ENCODE peak calls at places on chromosomes 11 and 22, in seven cellular contexts. M is foreskin keratinocyte, Y is T-helper 2 cell, S is uterus, K is ELF-1, E is fibroblast of the aortic adventitia, Q is cerebellar cortex. J is an unnamed sample.

GRCh38 chr22:34072585-34072984 is 152.3 kb upstream of the LARGE1 start:
- DNase-seq in M (no peak), Y (no peak), S (no peak), K (no peak), E (no peak), Q (no peak), J (no peak)

GRCh38 chr11:67698247-67698646 is 23.8 kb upstream of the ALDH3B2 start:
- DNase-seq in M (no peak), Y (peak), S (no peak), K (no peak), E (no peak), Q (no peak), J (no peak)

GRCh38 chr11:45857834-45858492 is 10.7 kb downstream of the CRY2 start:
- DNase-seq in M (no peak), Y (no peak), S (peak), K (peak), E (peak), Q (peak), J (peak)

GRCh38 chr22:21835378-21835777 is 32.1 kb downstream of the MAPK1 start:
- DNase-seq in M (no peak), Y (no peak), S (no peak), K (no peak), E (no peak), Q (no peak), J (no peak)

GRCh38 chr11:68839953-68840641 is 1.6 kb downstream of the CPT1A start:
- DNase-seq in M (no peak), Y (peak), S (no peak), K (peak), E (peak), Q (no peak), J (no peak)

GRCh38 chr22:42560381-42560780 is 6.6 kb downstream of the SERHL2 start:
- DNase-seq in M (no peak), Y (no peak), S (no peak), K (no peak), E (no peak), Q (no peak), J (no peak)

GRCh38 chr11:44421090-44421675 is 111.2 kb upstream of the ALX4 start:
- DNase-seq in M (no peak), Y (no peak), S (no peak), K (no peak), E (no peak), Q (peak), J (no peak)

GRCh38 chr11:70851308-70851707 is 401.1 kb downstream of the SHANK2 start:
- DNase-seq in M (no peak), Y (no peak), S (no peak), K (no peak), E (no peak), Q (no peak), J (no peak)

GRCh38 chr11:69914286-69915150 is 95.3 kb upstream of the FGF3 start:
- DNase-seq in M (peak), Y (no peak), S (no peak), K (no peak), E (no peak), Q (no peak), J (peak)

GRCh38 chr11:19226378-19227195 is 14.2 kb downstream of the E2F8 start:
- DNase-seq in M (no peak), Y (no peak), S (no peak), K (no peak), E (no peak), Q (no peak), J (no peak)

GRCh38 chr11:20110908-20111669 is 49.2 kb downstream of the DBX1 start:
- DNase-seq in M (peak), Y (peak), S (peak), K (peak), E (peak), Q (peak), J (peak)

GRCh38 chr11:12539570-12539969 is 134.7 kb upstream of the TEAD1 start:
- DNase-seq in M (peak), Y (no peak), S (peak), K (no peak), E (peak), Q (no peak), J (no peak)

GRCh38 chr22:29385748-29386147 is 2.6 kb downstream of the AP1B1 start:
- DNase-seq in M (no peak), Y (no peak), S (no peak), K (no peak), E (no peak), Q (no peak), J (no peak)

GRCh38 chr11:69883292-69884255 is 64.4 kb upstream of the FGF3 start:
- DNase-seq in M (no peak), Y (no peak), S (no peak), K (no peak), E (no peak), Q (no peak), J (no peak)

GRCh38 chr11:60064115-60064514 is 7.7 kb downstream of the MS4A3 start:
- DNase-seq in M (no peak), Y (no peak), S (no peak), K (no peak), E (no peak), Q (no peak), J (no peak)

GRCh38 chr11:46918087-46918751 is at the start of gene LRP4:
- DNase-seq in M (no peak), Y (peak), S (peak), K (peak), E (no peak), Q (no peak), J (no peak)

GRCh38 chr22:27603111-27603822 is 198.3 kb downstream of the MN1 start:
- DNase-seq in M (no peak), Y (no peak), S (no peak), K (no peak), E (peak), Q (no peak), J (no peak)

GRCh38 chr11:73916435-73916834 is 34.4 kb upstream of the DNAJB13 start:
- DNase-seq in M (no peak), Y (no peak), S (no peak), K (no peak), E (peak), Q (no peak), J (no peak)

GRCh38 chr11:75768112-75768908 is at the start of gene DGAT2:
- DNase-seq in M (no peak), Y (peak), S (peak), K (peak), E (peak), Q (peak), J (no peak)

GRCh38 chr11:73393479-73394415 is 17.5 kb downstream of the RELT start:
- DNase-seq in M (peak), Y (peak), S (peak), K (peak), E (peak), Q (peak), J (no peak)

GRCh38 chr11:116217006-116217405 is 555.8 kb downstream of the BUD13 start:
- DNase-seq in M (no peak), Y (peak), S (no peak), K (peak), E (peak), Q (peak), J (no peak)

J was measured in lower leg skin.